ENCODE peak calls at places on chromosomes 16 and 17, in seven cellular contexts. One of them, this sample, is unnamed.

GRCh38 chr16:47995354-47995753 is 160.4 kb downstream of the ABCC12 start:
- DNase-seq in colonic mucosa: no peak
- DNase-seq in astrocyte of the cerebellum: no peak
- DNase-seq in NCI-H774: no peak
- DNase-seq in ELR: peak
- DNase-seq in activated CD4-positive, alpha-beta T cell treated with anti-CD3 and anti-CD28 coated beads for 4 hours: no peak
- DNase-seq in activated CD8-positive, alpha-beta T cell treated with anti-CD3 and anti-CD28 coated beads, Interleukin-2, amount 10 ng/mL, durations not matched to agents 7 days and 5 days: no peak
- DNase-seq in this sample: no peak

GRCh38 chr16:87724490-87725291 is 41.1 kb downstream of the KLHDC4 start:
- DNase-seq in colonic mucosa: no peak
- DNase-seq in astrocyte of the cerebellum: no peak
- DNase-seq in NCI-H774: peak
- DNase-seq in ELR: no peak
- DNase-seq in activated CD4-positive, alpha-beta T cell treated with anti-CD3 and anti-CD28 coated beads for 4 hours: no peak
- DNase-seq in activated CD8-positive, alpha-beta T cell treated with anti-CD3 and anti-CD28 coated beads, Interleukin-2, amount 10 ng/mL, durations not matched to agents 7 days and 5 days: no peak
- DNase-seq in this sample: no peak

GRCh38 chr17:82217120-82217529 is 4.5 kb upstream of the CCDC57 start:
- DNase-seq in colonic mucosa: no peak
- DNase-seq in astrocyte of the cerebellum: no peak
- DNase-seq in NCI-H774: no peak
- DNase-seq in ELR: peak
- DNase-seq in activated CD4-positive, alpha-beta T cell treated with anti-CD3 and anti-CD28 coated beads for 4 hours: no peak
- DNase-seq in activated CD8-positive, alpha-beta T cell treated with anti-CD3 and anti-CD28 coated beads, Interleukin-2, amount 10 ng/mL, durations not matched to agents 7 days and 5 days: no peak
- DNase-seq in this sample: no peak

GRCh38 chr16:27547134-27547533 is 2.6 kb downstream of the GTF3C1 start:
- DNase-seq in colonic mucosa: no peak
- DNase-seq in astrocyte of the cerebellum: peak
- DNase-seq in NCI-H774: no peak
- DNase-seq in ELR: peak
- DNase-seq in activated CD4-positive, alpha-beta T cell treated with anti-CD3 and anti-CD28 coated beads for 4 hours: no peak
- DNase-seq in activated CD8-positive, alpha-beta T cell treated with anti-CD3 and anti-CD28 coated beads, Interleukin-2, amount 10 ng/mL, durations not matched to agents 7 days and 5 days: no peak
- DNase-seq in this sample: no peak

GRCh38 chr16:75306102-75306762 is 54.8 kb upstream of the BCAR1 start:
- DNase-seq in colonic mucosa: peak
- DNase-seq in astrocyte of the cerebellum: no peak
- DNase-seq in NCI-H774: no peak
- DNase-seq in ELR: peak
- DNase-seq in activated CD4-positive, alpha-beta T cell treated with anti-CD3 and anti-CD28 coated beads for 4 hours: no peak
- DNase-seq in activated CD8-positive, alpha-beta T cell treated with anti-CD3 and anti-CD28 coated beads, Interleukin-2, amount 10 ng/mL, durations not matched to agents 7 days and 5 days: no peak
- DNase-seq in this sample: no peak

GRCh38 chr17:52170963-52171572 is 12.6 kb upstream of the CA10 start:
- DNase-seq in colonic mucosa: no peak
- DNase-seq in astrocyte of the cerebellum: no peak
- DNase-seq in NCI-H774: peak
- DNase-seq in ELR: peak
- DNase-seq in activated CD4-positive, alpha-beta T cell treated with anti-CD3 and anti-CD28 coated beads for 4 hours: no peak
- DNase-seq in activated CD8-positive, alpha-beta T cell treated with anti-CD3 and anti-CD28 coated beads, Interleukin-2, amount 10 ng/mL, durations not matched to agents 7 days and 5 days: no peak
- DNase-seq in this sample: no peak

GRCh38 chr16:82183004-82183397 is 13.0 kb upstream of the MPHOSPH6 start:
- DNase-seq in colonic mucosa: no peak
- DNase-seq in astrocyte of the cerebellum: no peak
- DNase-seq in NCI-H774: no peak
- DNase-seq in ELR: no peak
- DNase-seq in activated CD4-positive, alpha-beta T cell treated with anti-CD3 and anti-CD28 coated beads for 4 hours: no peak
- DNase-seq in activated CD8-positive, alpha-beta T cell treated with anti-CD3 and anti-CD28 coated beads, Interleukin-2, amount 10 ng/mL, durations not matched to agents 7 days and 5 days: no peak
- DNase-seq in this sample: no peak

GRCh38 chr17:7587831-7588230 is 2.1 kb downstream of the SOX15 start:
- DNase-seq in colonic mucosa: no peak
- DNase-seq in astrocyte of the cerebellum: no peak
- DNase-seq in NCI-H774: no peak
- DNase-seq in ELR: peak
- DNase-seq in activated CD4-positive, alpha-beta T cell treated with anti-CD3 and anti-CD28 coated beads for 4 hours: no peak
- DNase-seq in activated CD8-positive, alpha-beta T cell treated with anti-CD3 and anti-CD28 coated beads, Interleukin-2, amount 10 ng/mL, durations not matched to agents 7 days and 5 days: no peak
- DNase-seq in this sample: no peak

GRCh38 chr16:87135631-87136030 is 181.6 kb downstream of the C16orf95 start:
- DNase-seq in colonic mucosa: no peak
- DNase-seq in astrocyte of the cerebellum: no peak
- DNase-seq in NCI-H774: no peak
- DNase-seq in ELR: no peak
- DNase-seq in activated CD4-positive, alpha-beta T cell treated with anti-CD3 and anti-CD28 coated beads for 4 hours: no peak
- DNase-seq in activated CD8-positive, alpha-beta T cell treated with anti-CD3 and anti-CD28 coated beads, Interleukin-2, amount 10 ng/mL, durations not matched to agents 7 days and 5 days: no peak
- DNase-seq in this sample: no peak

GRCh38 chr16:2160915-2161551 is 5.5 kb downstream of the TRAF7 start:
- DNase-seq in colonic mucosa: peak
- DNase-seq in astrocyte of the cerebellum: no peak
- DNase-seq in NCI-H774: no peak
- DNase-seq in ELR: no peak
- DNase-seq in activated CD4-positive, alpha-beta T cell treated with anti-CD3 and anti-CD28 coated beads for 4 hours: no peak
- DNase-seq in activated CD8-positive, alpha-beta T cell treated with anti-CD3 and anti-CD28 coated beads, Interleukin-2, amount 10 ng/mL, durations not matched to agents 7 days and 5 days: no peak
- DNase-seq in this sample: peak

GRCh38 chr16:67707790-67708189 is 11.3 kb downstream of the GFOD2 start:
- DNase-seq in colonic mucosa: no peak
- DNase-seq in astrocyte of the cerebellum: no peak
- DNase-seq in NCI-H774: no peak
- DNase-seq in ELR: no peak
- DNase-seq in activated CD4-positive, alpha-beta T cell treated with anti-CD3 and anti-CD28 coated beads for 4 hours: no peak
- DNase-seq in activated CD8-positive, alpha-beta T cell treated with anti-CD3 and anti-CD28 coated beads, Interleukin-2, amount 10 ng/mL, durations not matched to agents 7 days and 5 days: no peak
- DNase-seq in this sample: no peak

GRCh38 chr17:55825213-55825612 is 74.4 kb downstream of the PCTP start:
- DNase-seq in colonic mucosa: no peak
- DNase-seq in astrocyte of the cerebellum: no peak
- DNase-seq in NCI-H774: peak
- DNase-seq in ELR: peak
- DNase-seq in activated CD4-positive, alpha-beta T cell treated with anti-CD3 and anti-CD28 coated beads for 4 hours: no peak
- DNase-seq in activated CD8-positive, alpha-beta T cell treated with anti-CD3 and anti-CD28 coated beads, Interleukin-2, amount 10 ng/mL, durations not matched to agents 7 days and 5 days: no peak
- DNase-seq in this sample: no peak

GRCh38 chr17:49029841-49030240 is 32.7 kb downstream of the IGF2BP1 start:
- DNase-seq in colonic mucosa: no peak
- DNase-seq in astrocyte of the cerebellum: peak
- DNase-seq in NCI-H774: no peak
- DNase-seq in ELR: no peak
- DNase-seq in activated CD4-positive, alpha-beta T cell treated with anti-CD3 and anti-CD28 coated beads for 4 hours: no peak
- DNase-seq in activated CD8-positive, alpha-beta T cell treated with anti-CD3 and anti-CD28 coated beads, Interleukin-2, amount 10 ng/mL, durations not matched to agents 7 days and 5 days: no peak
- DNase-seq in this sample: no peak

GRCh38 chr16:84686702-84687298 is 13.0 kb upstream of the USP10 start:
- DNase-seq in colonic mucosa: no peak
- DNase-seq in astrocyte of the cerebellum: no peak
- DNase-seq in NCI-H774: no peak
- DNase-seq in ELR: no peak
- DNase-seq in activated CD4-positive, alpha-beta T cell treated with anti-CD3 and anti-CD28 coated beads for 4 hours: no peak
- DNase-seq in activated CD8-positive, alpha-beta T cell treated with anti-CD3 and anti-CD28 coated beads, Interleukin-2, amount 10 ng/mL, durations not matched to agents 7 days and 5 days: no peak
- DNase-seq in this sample: no peak

GRCh38 chr17:80274871-80275449 is 14.3 kb downstream of the RNF213 start:
- DNase-seq in colonic mucosa: no peak
- DNase-seq in astrocyte of the cerebellum: no peak
- DNase-seq in NCI-H774: no peak
- DNase-seq in ELR: no peak
- DNase-seq in activated CD4-positive, alpha-beta T cell treated with anti-CD3 and anti-CD28 coated beads for 4 hours: no peak
- DNase-seq in activated CD8-positive, alpha-beta T cell treated with anti-CD3 and anti-CD28 coated beads, Interleukin-2, amount 10 ng/mL, durations not matched to agents 7 days and 5 days: no peak
- DNase-seq in this sample: no peak

GRCh38 chr16:66248096-66248495 is 118.4 kb upstream of the CDH5 start:
- DNase-seq in colonic mucosa: peak
- DNase-seq in astrocyte of the cerebellum: no peak
- DNase-seq in NCI-H774: no peak
- DNase-seq in ELR: no peak
- DNase-seq in activated CD4-positive, alpha-beta T cell treated with anti-CD3 and anti-CD28 coated beads for 4 hours: no peak
- DNase-seq in activated CD8-positive, alpha-beta T cell treated with anti-CD3 and anti-CD28 coated beads, Interleukin-2, amount 10 ng/mL, durations not matched to agents 7 days and 5 days: no peak
- DNase-seq in this sample: peak

GRCh38 chr17:77130521-77130920 is 10.2 kb upstream of the SEC14L1 start:
- DNase-seq in colonic mucosa: no peak
- DNase-seq in astrocyte of the cerebellum: no peak
- DNase-seq in NCI-H774: no peak
- DNase-seq in ELR: no peak
- DNase-seq in activated CD4-positive, alpha-beta T cell treated with anti-CD3 and anti-CD28 coated beads for 4 hours: no peak
- DNase-seq in activated CD8-positive, alpha-beta T cell treated with anti-CD3 and anti-CD28 coated beads, Interleukin-2, amount 10 ng/mL, durations not matched to agents 7 days and 5 days: no peak
- DNase-seq in this sample: no peak

GRCh38 chr17:27608330-27609230 is 22.4 kb upstream of the LGALS9 start:
- DNase-seq in colonic mucosa: no peak
- DNase-seq in astrocyte of the cerebellum: no peak
- DNase-seq in NCI-H774: no peak
- DNase-seq in ELR: peak
- DNase-seq in activated CD4-positive, alpha-beta T cell treated with anti-CD3 and anti-CD28 coated beads for 4 hours: no peak
- DNase-seq in activated CD8-positive, alpha-beta T cell treated with anti-CD3 and anti-CD28 coated beads, Interleukin-2, amount 10 ng/mL, durations not matched to agents 7 days and 5 days: no peak
- DNase-seq in this sample: no peak

GRCh38 chr16:87076950-87077749 is 240.0 kb downstream of the C16orf95 start:
- DNase-seq in colonic mucosa: peak
- DNase-seq in astrocyte of the cerebellum: no peak
- DNase-seq in NCI-H774: no peak
- DNase-seq in ELR: peak
- DNase-seq in activated CD4-positive, alpha-beta T cell treated with anti-CD3 and anti-CD28 coated beads for 4 hours: peak
- DNase-seq in activated CD8-positive, alpha-beta T cell treated with anti-CD3 and anti-CD28 coated beads, Interleukin-2, amount 10 ng/mL, durations not matched to agents 7 days and 5 days: peak
- DNase-seq in this sample: no peak

GRCh38 chr16:17635183-17635582 is 164.4 kb upstream of the XYLT1 start:
- DNase-seq in colonic mucosa: no peak
- DNase-seq in astrocyte of the cerebellum: no peak
- DNase-seq in NCI-H774: no peak
- DNase-seq in ELR: no peak
- DNase-seq in activated CD4-positive, alpha-beta T cell treated with anti-CD3 and anti-CD28 coated beads for 4 hours: no peak
- DNase-seq in activated CD8-positive, alpha-beta T cell treated with anti-CD3 and anti-CD28 coated beads, Interleukin-2, amount 10 ng/mL, durations not matched to agents 7 days and 5 days: no peak
- DNase-seq in this sample: no peak

GRCh38 chr16:66382171-66382965 is 15.9 kb downstream of the CDH5 start:
- DNase-seq in colonic mucosa: no peak
- DNase-seq in astrocyte of the cerebellum: peak
- DNase-seq in NCI-H774: no peak
- DNase-seq in ELR: peak
- DNase-seq in activated CD4-positive, alpha-beta T cell treated with anti-CD3 and anti-CD28 coated beads for 4 hours: no peak
- DNase-seq in activated CD8-positive, alpha-beta T cell treated with anti-CD3 and anti-CD28 coated beads, Interleukin-2, amount 10 ng/mL, durations not matched to agents 7 days and 5 days: no peak
- DNase-seq in this sample: peak

GRCh38 chr17:42564815-42565522 is 1.9 kb upstream of the MLX start:
- DNase-seq in colonic mucosa: no peak
- DNase-seq in astrocyte of the cerebellum: no peak
- DNase-seq in NCI-H774: no peak
- DNase-seq in ELR: no peak
- DNase-seq in activated CD4-positive, alpha-beta T cell treated with anti-CD3 and anti-CD28 coated beads for 4 hours: no peak
- DNase-seq in activated CD8-positive, alpha-beta T cell treated with anti-CD3 and anti-CD28 coated beads, Interleukin-2, amount 10 ng/mL, durations not matched to agents 7 days and 5 days: no peak
- DNase-seq in this sample: no peak

GRCh38 chr16:87062569-87063442 is 254.4 kb downstream of the C16orf95 start:
- DNase-seq in colonic mucosa: peak
- DNase-seq in astrocyte of the cerebellum: peak
- DNase-seq in NCI-H774: peak
- DNase-seq in ELR: peak
- DNase-seq in activated CD4-positive, alpha-beta T cell treated with anti-CD3 and anti-CD28 coated beads for 4 hours: peak
- DNase-seq in activated CD8-positive, alpha-beta T cell treated with anti-CD3 and anti-CD28 coated beads, Interleukin-2, amount 10 ng/mL, durations not matched to agents 7 days and 5 days: peak
- DNase-seq in this sample: peak

GRCh38 chr16:29811896-29812665 is at the start of gene PRRT2:
- DNase-seq in colonic mucosa: peak
- DNase-seq in astrocyte of the cerebellum: no peak
- DNase-seq in NCI-H774: peak
- DNase-seq in ELR: peak
- DNase-seq in activated CD4-positive, alpha-beta T cell treated with anti-CD3 and anti-CD28 coated beads for 4 hours: no peak
- DNase-seq in activated CD8-positive, alpha-beta T cell treated with anti-CD3 and anti-CD28 coated beads, Interleukin-2, amount 10 ng/mL, durations not matched to agents 7 days and 5 days: peak
- DNase-seq in this sample: peak

GRCh38 chr17:76528156-76528527 is 9.4 kb downstream of the CYGB start:
- DNase-seq in colonic mucosa: no peak
- DNase-seq in astrocyte of the cerebellum: no peak
- DNase-seq in NCI-H774: no peak
- DNase-seq in ELR: no peak
- DNase-seq in activated CD4-positive, alpha-beta T cell treated with anti-CD3 and anti-CD28 coated beads for 4 hours: no peak
- DNase-seq in activated CD8-positive, alpha-beta T cell treated with anti-CD3 and anti-CD28 coated beads, Interleukin-2, amount 10 ng/mL, durations not matched to agents 7 days and 5 days: no peak
- DNase-seq in this sample: no peak

GRCh38 chr17:17358866-17359265 is 55.7 kb downstream of the NT5M start:
- DNase-seq in colonic mucosa: no peak
- DNase-seq in astrocyte of the cerebellum: no peak
- DNase-seq in NCI-H774: no peak
- DNase-seq in ELR: no peak
- DNase-seq in activated CD4-positive, alpha-beta T cell treated with anti-CD3 and anti-CD28 coated beads for 4 hours: no peak
- DNase-seq in activated CD8-positive, alpha-beta T cell treated with anti-CD3 and anti-CD28 coated beads, Interleukin-2, amount 10 ng/mL, durations not matched to agents 7 days and 5 days: no peak
- DNase-seq in this sample: no peak

GRCh38 chr16:77618951-77619350 is 103.4 kb upstream of the NUDT7 start:
- DNase-seq in colonic mucosa: no peak
- DNase-seq in astrocyte of the cerebellum: no peak
- DNase-seq in NCI-H774: no peak
- DNase-seq in ELR: no peak
- DNase-seq in activated CD4-positive, alpha-beta T cell treated with anti-CD3 and anti-CD28 coated beads for 4 hours: no peak
- DNase-seq in activated CD8-positive, alpha-beta T cell treated with anti-CD3 and anti-CD28 coated beads, Interleukin-2, amount 10 ng/mL, durations not matched to agents 7 days and 5 days: no peak
- DNase-seq in this sample: no peak

GRCh38 chr17:66200685-66201092 is 8.8 kb upstream of the CEP112 start:
- DNase-seq in colonic mucosa: peak
- DNase-seq in astrocyte of the cerebellum: peak
- DNase-seq in NCI-H774: peak
- DNase-seq in ELR: peak
- DNase-seq in activated CD4-positive, alpha-beta T cell treated with anti-CD3 and anti-CD28 coated beads for 4 hours: peak
- DNase-seq in activated CD8-positive, alpha-beta T cell treated with anti-CD3 and anti-CD28 coated beads, Interleukin-2, amount 10 ng/mL, durations not matched to agents 7 days and 5 days: peak
- DNase-seq in this sample: no peak

GRCh38 chr16:5900046-5900445 is 802.5 kb upstream of the EEF2KMT start:
- DNase-seq in colonic mucosa: no peak
- DNase-seq in astrocyte of the cerebellum: no peak
- DNase-seq in NCI-H774: no peak
- DNase-seq in ELR: no peak
- DNase-seq in activated CD4-positive, alpha-beta T cell treated with anti-CD3 and anti-CD28 coated beads for 4 hours: no peak
- DNase-seq in activated CD8-positive, alpha-beta T cell treated with anti-CD3 and anti-CD28 coated beads, Interleukin-2, amount 10 ng/mL, durations not matched to agents 7 days and 5 days: no peak
- DNase-seq in this sample: no peak